ENCODE peak calls at places on chromosome 7, in eight cellular contexts. F is foreskin fibroblast; P is neural crest cell; G is uterus; K is AG04450; D is left lung; V is AG09309; Z is CD4-positive, alpha-beta T cell. Y is an unnamed sample.

GRCh38 chr7:122885583-122886356 is 490 bp downstream of the CADPS2 start:
- DNase-seq in F (peak; percentile 16), P (peak; percentile 29), G (peak; percentile 41), K (no peak), D (peak; percentile 43), V (no peak), Z (no peak), Y (peak; percentile 51)

GRCh38 chr7:102072636-102073209 is 213.9 kb upstream of the SH2B2 start:
- DNase-seq in F (peak; percentile 24), P (no peak), G (no peak), K (no peak), D (no peak), V (no peak), Z (no peak), Y (no peak)

GRCh38 chr7:50531401-50531906 is 33.8 kb downstream of the DDC start:
- DNase-seq in F (peak; percentile 22), P (peak; percentile 23), G (no peak), K (no peak), D (no peak), V (no peak), Z (no peak), Y (peak; percentile 46)

GRCh38 chr7:41877118-41877517 is 174.2 kb upstream of the INHBA start:
- DNase-seq in F (no peak), P (no peak), G (no peak), K (no peak), D (no peak), V (no peak), Z (no peak), Y (no peak)

GRCh38 chr7:96996937-96997511 is 8.3 kb upstream of the DLX6 start:
- DNase-seq in F (no peak), P (no peak), G (no peak), K (no peak), D (no peak), V (no peak), Z (no peak), Y (no peak)

GRCh38 chr7:105782391-105783063 is 93.9 kb downstream of the ATXN7L1 start:
- DNase-seq in F (peak; percentile 92), P (no peak), G (no peak), K (peak; percentile 78), D (no peak), V (peak; percentile 58), Z (no peak), Y (peak; percentile 78)

GRCh38 chr7:151506901-151507382 is 12.8 kb downstream of the RHEB start:
- DNase-seq in F (no peak), P (no peak), G (no peak), K (no peak), D (no peak), V (no peak), Z (no peak), Y (no peak)

GRCh38 chr7:136140469-136140868 is 163.3 kb upstream of the MTPN start:
- DNase-seq in F (no peak), P (no peak), G (no peak), K (no peak), D (no peak), V (no peak), Z (no peak), Y (no peak)

GRCh38 chr7:96122746-96123145 is 199.2 kb downstream of the SLC25A13 start:
- DNase-seq in F (no peak), P (no peak), G (no peak), K (no peak), D (no peak), V (no peak), Z (no peak), Y (no peak)

GRCh38 chr7:120695848-120696247 is 162.1 kb downstream of the TSPAN12 start:
- DNase-seq in F (no peak), P (no peak), G (no peak), K (no peak), D (no peak), V (no peak), Z (no peak), Y (no peak)

GRCh38 chr7:155729847-155730246 is 82.4 kb downstream of the SHH start:
- DNase-seq in F (peak; percentile 43), P (no peak), G (no peak), K (no peak), D (no peak), V (no peak), Z (no peak), Y (peak; percentile 21)

GRCh38 chr7:77217474-77218185 is 18.0 kb upstream of the FGL2 start:
- DNase-seq in F (peak; percentile 37), P (no peak), G (no peak), K (no peak), D (no peak), V (no peak), Z (no peak), Y (no peak)

GRCh38 chr7:25093268-25093802 is 31.7 kb downstream of the CYCS start:
- DNase-seq in F (peak; percentile 88), P (peak; percentile 78), G (peak; percentile 44), K (peak; percentile 30), D (peak; percentile 74), V (peak; percentile 11), Z (peak; percentile 69), Y (peak; percentile 75)

GRCh38 chr7:32531402-32531801 is 36.1 kb downstream of the AVL9 start:
- DNase-seq in F (no peak), P (no peak), G (no peak), K (no peak), D (no peak), V (no peak), Z (no peak), Y (no peak)

GRCh38 chr7:35593896-35594295 is 101.0 kb downstream of the HERPUD2 start:
- DNase-seq in F (no peak), P (peak; percentile 19), G (no peak), K (no peak), D (no peak), V (no peak), Z (no peak), Y (no peak)

DNA sequence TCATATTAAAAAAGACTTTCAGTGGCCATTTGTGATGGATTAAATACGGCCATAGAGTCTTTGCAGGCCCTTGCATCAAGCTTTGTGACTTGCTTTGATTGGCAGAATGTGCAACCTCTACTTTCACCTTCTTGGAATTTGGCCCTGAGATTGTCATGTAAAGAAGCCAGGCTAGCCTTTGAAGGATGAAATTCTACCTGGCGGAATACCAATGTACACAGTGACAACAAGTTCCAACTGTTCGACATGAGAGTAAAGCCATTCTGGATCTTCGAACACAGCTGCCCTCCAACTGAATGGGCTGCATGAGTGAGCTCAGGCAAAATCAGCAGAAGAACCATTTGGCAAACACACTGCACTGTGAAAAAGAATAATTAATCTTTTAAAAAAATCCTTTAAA is 321.3 kb downstream of the PHF14 start:
- DNase-seq in F (no peak), P (no peak), G (no peak), K (no peak), D (no peak), V (no peak), Z (no peak), Y (no peak)
- TF ChIP-seq CTCF in F (no peak), P (no peak), G (no peak), K (no peak), D (no peak), V (no peak), Z (no peak), Y (no peak)

GRCh38 chr7:80736371-80736770 is 97.9 kb downstream of the CD36 start:
- DNase-seq in F (peak; percentile 20), P (no peak), G (no peak), K (no peak), D (no peak), V (no peak), Z (no peak), Y (no peak)

GRCh38 chr7:80735330-80735729 is 96.9 kb downstream of the CD36 start:
- DNase-seq in F (no peak), P (no peak), G (no peak), K (no peak), D (no peak), V (no peak), Z (no peak), Y (no peak)

GRCh38 chr7:80729586-80730320 is 91.3 kb downstream of the CD36 start:
- DNase-seq in F (peak; percentile 88), P (no peak), G (peak; percentile 25), K (no peak), D (no peak), V (peak; percentile 59), Z (no peak), Y (peak; percentile 59)

GRCh38 chr7:80726731-80727130 is 88.3 kb downstream of the CD36 start:
- DNase-seq in F (no peak), P (no peak), G (no peak), K (no peak), D (no peak), V (no peak), Z (no peak), Y (no peak)

GRCh38 chr7:80732635-80733034 is 94.2 kb downstream of the CD36 start:
- DNase-seq in F (no peak), P (no peak), G (no peak), K (no peak), D (no peak), V (no peak), Z (no peak), Y (no peak)
- TF ChIP-seq CTCF in F (no peak), P (peak; percentile 44), G (no peak), K (no peak), D (no peak), V (peak; percentile 15), Z (no peak), Y (no peak)

DNA sequence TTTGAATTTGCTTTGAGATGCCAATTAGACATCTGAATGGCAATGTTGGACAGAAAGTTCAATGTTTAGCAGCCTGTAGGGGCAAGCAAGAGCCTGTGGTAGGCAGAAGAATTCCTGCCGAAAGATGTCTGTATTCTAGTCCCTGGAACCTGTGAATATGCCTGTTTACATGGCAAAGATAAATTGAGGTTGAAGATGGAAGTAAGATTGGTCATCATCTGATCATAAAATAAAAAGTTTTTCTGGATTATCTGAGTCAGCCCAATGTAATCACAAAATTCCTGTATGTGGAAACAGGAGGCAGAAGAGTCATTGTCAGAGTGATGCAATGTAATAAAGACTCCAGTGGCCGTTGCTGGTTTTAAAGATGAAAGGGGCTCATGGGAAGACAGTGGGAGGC is 430.5 kb downstream of the MDFIC start:
- DNase-seq in F (peak; percentile 92), P (no peak), G (no peak), K (peak; percentile 53), D (no peak), V (peak; percentile 63), Z (no peak), Y (peak; percentile 64)
- TF ChIP-seq CTCF in F (no peak), P (no peak), G (no peak), K (peak; percentile 16), D (no peak), V (peak; percentile 44), Z (no peak), Y (peak; percentile 19)

GRCh38 chr7:46390042-46390441 is 469.0 kb upstream of the IGFBP3 start:
- DNase-seq in F (peak; percentile 43), P (no peak), G (no peak), K (no peak), D (no peak), V (no peak), Z (no peak), Y (no peak)
- TF ChIP-seq CTCF in F (peak; percentile 25), P (no peak), G (no peak), K (peak; percentile 3), D (no peak), V (peak; percentile 24), Z (no peak), Y (peak; percentile 5)